ENCODE peak calls at places on chromosome 7, in five cellular contexts. V, T, F, Z and W are unnamed samples.

GRCh38 chr7:4051696-4052095 is 630.4 kb upstream of the FOXK1 start:
- DNase-seq in V (no peak), T (no peak), F (no peak), Z (no peak), W (no peak)

GRCh38 chr7:87852306-87852705 is 23.9 kb downstream of the SLC25A40 start:
- DNase-seq in V (no peak), T (no peak), F (no peak), Z (no peak), W (no peak)

GRCh38 chr7:97731736-97732370 is at the start of gene TAC1:
- DNase-seq in V (no peak), T (peak; percentile 43), F (peak; percentile 1), Z (no peak), W (no peak)

GRCh38 chr7:66950763-66951162 is 29.7 kb downstream of the TMEM248 start:
- DNase-seq in V (no peak), T (no peak), F (no peak), Z (no peak), W (no peak)

GRCh38 chr7:49926720-49927119 is 153.3 kb downstream of the VWC2 start:
- DNase-seq in V (no peak), T (no peak), F (no peak), Z (no peak), W (no peak)

GRCh38 chr7:3232228-3232627 is 68.8 kb upstream of the SDK1 start:
- DNase-seq in V (no peak), T (no peak), F (peak; percentile 8), Z (no peak), W (no peak)

GRCh38 chr7:75599244-75599771 is 107.2 kb downstream of the SPDYE5 start:
- DNase-seq in V (no peak), T (peak; percentile 15), F (no peak), Z (no peak), W (no peak)

GRCh38 chr7:105680505-105681187 is 99.4 kb upstream of the EFCAB10 start:
- DNase-seq in V (no peak), T (no peak), F (no peak), Z (no peak), W (no peak)

GRCh38 chr7:69677054-69677847 is 79.0 kb downstream of the AUTS2 start:
- DNase-seq in V (no peak), T (no peak), F (no peak), Z (no peak), W (no peak)

GRCh38 chr7:108434030-108434429 is 22.2 kb downstream of the NRCAM start:
- DNase-seq in V (no peak), T (no peak), F (no peak), Z (no peak), W (no peak)

GRCh38 chr7:44574286-44574872 is 671 bp upstream of the DDX56 start:
- DNase-seq in V (no peak), T (peak; percentile 11), F (no peak), Z (no peak), W (no peak)

GRCh38 chr7:1811850-1812692 is 142.0 kb downstream of the ELFN1 start:
- DNase-seq in V (no peak), T (peak; percentile 21), F (no peak), Z (peak; percentile 32), W (no peak)